ENCODE peak calls at places on chromosomes 13 and 19, in five cellular contexts. One of them, this sample, is unnamed. For H3K4me1 and H3K9me3, the result is how much of the 10 kb centered on the place peaks cover.

GRCh38 chr13:97629601-97630272 is 195.8 kb downstream of the RAP2A start:
- DNase-seq in HepG2: no peak
- DNase-seq in upper lobe of right lung: peak
- DNase-seq in heart right ventricle: no peak
- DNase-seq in BE2C: no peak
- DNase-seq in this sample: no peak

GRCh38 chr19:48991823-48992570 is 1.1 kb downstream of the GYS1 start:
- DNase-seq in HepG2: no peak
- DNase-seq in upper lobe of right lung: no peak
- DNase-seq in heart right ventricle: peak
- DNase-seq in BE2C: no peak
- DNase-seq in this sample: no peak

GRCh38 chr19:2385053-2385721 is 25.1 kb downstream of the TMPRSS9 start:
- DNase-seq in HepG2: peak
- DNase-seq in upper lobe of right lung: no peak
- DNase-seq in heart right ventricle: no peak
- DNase-seq in BE2C: peak
- DNase-seq in this sample: peak

GRCh38 chr13:36231236-36231635 is 16.9 kb upstream of the SOHLH2 start:
- DNase-seq in HepG2: no peak
- DNase-seq in upper lobe of right lung: no peak
- DNase-seq in heart right ventricle: no peak
- DNase-seq in BE2C: no peak
- DNase-seq in this sample: no peak

GRCh38 chr19:32692727-32693061 is 1.1 kb downstream of the NUDT19 start:
- DNase-seq in HepG2: no peak
- DNase-seq in upper lobe of right lung: no peak
- DNase-seq in heart right ventricle: no peak
- DNase-seq in BE2C: no peak
- DNase-seq in this sample: no peak

GRCh38 chr13:39257642-39258041 is 219.4 kb downstream of the NHLRC3 start:
- DNase-seq in HepG2: no peak
- DNase-seq in upper lobe of right lung: no peak
- DNase-seq in heart right ventricle: peak
- DNase-seq in BE2C: no peak
- DNase-seq in this sample: no peak

GRCh38 chr19:57282011-57282636 is 1.8 kb downstream of the ZNF460 start:
- DNase-seq in HepG2: no peak
- DNase-seq in upper lobe of right lung: no peak
- DNase-seq in heart right ventricle: no peak
- DNase-seq in BE2C: no peak
- DNase-seq in this sample: no peak

GRCh38 chr19:31676271-31677004 is 327.2 kb upstream of the TSHZ3 start:
- DNase-seq in HepG2: no peak
- DNase-seq in upper lobe of right lung: no peak
- DNase-seq in heart right ventricle: no peak
- DNase-seq in BE2C: no peak
- DNase-seq in this sample: no peak

GRCh38 chr13:19685445-19685844 is 52.0 kb downstream of the MPHOSPH8 start:
- DNase-seq in HepG2: no peak
- DNase-seq in upper lobe of right lung: no peak
- DNase-seq in heart right ventricle: no peak
- DNase-seq in BE2C: no peak
- DNase-seq in this sample: no peak

GRCh38 chr19:46624958-46625661 is at the start of gene PTGIR:
- DNase-seq in HepG2: no peak
- DNase-seq in upper lobe of right lung: no peak
- DNase-seq in heart right ventricle: peak
- DNase-seq in BE2C: no peak
- DNase-seq in this sample: no peak

GRCh38 chr19:48632692-48633147 is 4.5 kb downstream of the DBP start:
- DNase-seq in HepG2: no peak
- DNase-seq in upper lobe of right lung: no peak
- DNase-seq in heart right ventricle: no peak
- DNase-seq in BE2C: no peak
- DNase-seq in this sample: no peak

GRCh38 chr13:26254583-26255102 is 714 bp downstream of the CDK8 start:
- DNase-seq in HepG2: peak
- DNase-seq in upper lobe of right lung: peak
- DNase-seq in heart right ventricle: peak
- DNase-seq in BE2C: peak
- DNase-seq in this sample: peak

GRCh38 chr19:2215281-2215751 is 20.8 kb downstream of the PLEKHJ1 start:
- DNase-seq in HepG2: no peak
- DNase-seq in upper lobe of right lung: no peak
- DNase-seq in heart right ventricle: no peak
- DNase-seq in BE2C: no peak
- DNase-seq in this sample: no peak

GRCh38 chr19:38893341-38893771 is 6.1 kb downstream of the SIRT2 start:
- DNase-seq in HepG2: no peak
- DNase-seq in upper lobe of right lung: no peak
- DNase-seq in heart right ventricle: no peak
- DNase-seq in BE2C: no peak
- DNase-seq in this sample: no peak

GRCh38 chr13:57631607-57632275 is at the start of gene PCDH17:
- DNase-seq in HepG2: no peak
- DNase-seq in upper lobe of right lung: peak
- DNase-seq in heart right ventricle: peak
- DNase-seq in BE2C: peak
- DNase-seq in this sample: no peak

GRCh38 chr19:13890136-13890535 is 13.2 kb downstream of the NANOS3 start:
- DNase-seq in HepG2: no peak
- DNase-seq in upper lobe of right lung: no peak
- DNase-seq in heart right ventricle: no peak
- DNase-seq in BE2C: no peak
- DNase-seq in this sample: no peak

GRCh38 chr13:51235756-51236564 is 13.8 kb downstream of the FAM124A start:
- DNase-seq in HepG2: no peak
- DNase-seq in upper lobe of right lung: no peak
- DNase-seq in heart right ventricle: no peak
- DNase-seq in BE2C: no peak
- DNase-seq in this sample: no peak

GRCh38 chr13:24605923-24606372 is 74.3 kb upstream of the ATP12A start:
- DNase-seq in HepG2: peak
- DNase-seq in upper lobe of right lung: no peak
- DNase-seq in heart right ventricle: no peak
- DNase-seq in BE2C: no peak
- DNase-seq in this sample: no peak

GRCh38 chr19:13031917-13032623 is 36.8 kb downstream of the NFIX start:
- DNase-seq in HepG2: peak
- DNase-seq in upper lobe of right lung: no peak
- DNase-seq in heart right ventricle: no peak
- DNase-seq in BE2C: no peak
- DNase-seq in this sample: no peak

GRCh38 chr19:10332965-10333757 is at the start of gene RAVER1:
- DNase-seq in HepG2: peak
- DNase-seq in upper lobe of right lung: peak
- DNase-seq in heart right ventricle: peak
- DNase-seq in BE2C: peak
- DNase-seq in this sample: peak

GRCh38 chr19:35389192-35389861 is 18.5 kb downstream of the GPR42 start:
- DNase-seq in HepG2: peak
- DNase-seq in upper lobe of right lung: peak
- DNase-seq in heart right ventricle: no peak
- DNase-seq in BE2C: no peak
- DNase-seq in this sample: no peak

GRCh38 chr13:77599351-77599750 is 63.8 kb downstream of the SCEL start:
- DNase-seq in HepG2: no peak
- DNase-seq in upper lobe of right lung: no peak
- DNase-seq in heart right ventricle: no peak
- DNase-seq in BE2C: no peak
- DNase-seq in this sample: no peak

GRCh38 chr13:23801141-23801540 is 88.1 kb downstream of the MIPEP start:
- DNase-seq in HepG2: no peak
- DNase-seq in upper lobe of right lung: no peak
- DNase-seq in heart right ventricle: no peak
- DNase-seq in BE2C: no peak
- DNase-seq in this sample: no peak

GRCh38 chr13:42875448-42876269 is 94.3 kb downstream of the FAM216B start:
- DNase-seq in HepG2: no peak
- DNase-seq in upper lobe of right lung: no peak
- DNase-seq in heart right ventricle: no peak
- DNase-seq in BE2C: peak
- DNase-seq in this sample: no peak

GRCh38 chr19:13038306-13039210 is 43.3 kb downstream of the NFIX start:
- DNase-seq in HepG2: no peak
- DNase-seq in upper lobe of right lung: no peak
- DNase-seq in heart right ventricle: no peak
- DNase-seq in BE2C: no peak
- DNase-seq in this sample: no peak

DNA sequence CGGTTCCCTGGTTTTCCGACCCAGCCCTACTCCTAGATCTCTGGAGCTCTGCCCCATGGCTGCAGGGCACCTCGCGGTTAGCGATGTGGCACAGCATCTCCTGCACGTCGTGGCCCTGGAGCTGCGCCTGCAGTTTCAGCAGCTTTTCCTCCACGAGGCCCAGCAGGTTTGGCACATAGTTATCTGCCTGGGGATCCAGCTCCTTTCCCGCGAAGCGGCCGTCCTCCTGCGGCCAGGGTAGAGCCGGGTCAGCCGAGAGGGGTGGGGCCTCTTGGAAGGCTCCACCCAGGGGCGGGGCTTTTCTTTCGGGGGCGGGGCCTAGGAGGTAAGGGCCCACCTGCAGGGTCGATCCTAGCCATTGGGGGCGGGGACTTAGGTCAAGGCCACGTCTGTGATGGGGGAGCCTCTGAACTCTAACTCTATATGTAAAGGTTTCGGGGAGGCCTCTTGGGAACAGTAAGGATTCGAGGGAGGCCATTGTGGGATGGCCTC is 2.5 kb upstream of the RGL3 start:
- DNase-seq in HepG2: no peak
- DNase-seq in upper lobe of right lung: peak
- DNase-seq in heart right ventricle: peak
- DNase-seq in BE2C: peak
- DNase-seq in this sample: peak
- H3K4me3 ChIP-seq in HepG2: peak
- H3K4me3 ChIP-seq in upper lobe of right lung: peak
- H3K4me3 ChIP-seq in heart right ventricle: peak
- H3K4me3 ChIP-seq in BE2C: peak
- H3K4me3 ChIP-seq in this sample: peak

GRCh38 chr13:28655566-28655965 is 3.4 kb upstream of the POMP start:
- DNase-seq in HepG2: no peak
- DNase-seq in upper lobe of right lung: no peak
- DNase-seq in heart right ventricle: no peak
- DNase-seq in BE2C: no peak
- DNase-seq in this sample: no peak

GRCh38 chr13:28657784-28658538 is 969 bp upstream of the POMP start:
- DNase-seq in HepG2: no peak
- DNase-seq in upper lobe of right lung: no peak
- DNase-seq in heart right ventricle: no peak
- DNase-seq in BE2C: no peak
- DNase-seq in this sample: no peak

GRCh38 chr13:28659611-28659970 is 661 bp downstream of the POMP start:
- DNase-seq in HepG2: no peak
- DNase-seq in upper lobe of right lung: no peak
- DNase-seq in heart right ventricle: no peak
- DNase-seq in BE2C: no peak
- DNase-seq in this sample: no peak

GRCh38 chr13:28658796-28659610 is at the start of gene POMP:
- DNase-seq in HepG2: peak
- DNase-seq in upper lobe of right lung: peak
- DNase-seq in heart right ventricle: peak
- DNase-seq in BE2C: peak
- DNase-seq in this sample: peak

GRCh38 chr13:28658539-28658795 is 463 bp upstream of the POMP start:
- DNase-seq in HepG2: no peak
- DNase-seq in upper lobe of right lung: no peak
- DNase-seq in heart right ventricle: no peak
- DNase-seq in BE2C: peak
- DNase-seq in this sample: no peak
- H3K4me1 ChIP-seq in HepG2: half or more
- H3K4me1 ChIP-seq in upper lobe of right lung: under half
- H3K4me1 ChIP-seq in heart right ventricle: half or more
- H3K4me1 ChIP-seq in BE2C: under half
- H3K4me1 ChIP-seq in this sample: under half

DNA sequence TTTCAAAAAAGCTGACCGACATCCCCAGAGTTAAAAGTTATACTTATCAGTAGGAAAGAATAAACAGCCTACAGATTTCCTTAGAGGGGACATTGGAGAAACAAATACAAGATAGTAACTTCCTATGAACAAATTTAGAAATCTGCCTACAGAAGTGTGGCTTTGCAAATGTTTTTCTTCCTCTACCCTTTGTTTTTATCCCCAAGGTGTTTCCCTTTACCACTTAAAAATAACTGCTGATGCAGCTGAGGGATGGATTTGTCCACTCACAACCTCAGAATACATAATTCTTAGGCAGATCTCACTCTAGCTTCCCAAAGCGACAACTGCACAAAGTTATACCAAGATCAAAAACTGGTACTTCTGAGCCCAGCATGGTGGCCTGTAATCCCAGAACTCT is 20.9 kb downstream of the MED4 start:
- DNase-seq in HepG2: no peak
- DNase-seq in upper lobe of right lung: no peak
- DNase-seq in heart right ventricle: no peak
- DNase-seq in BE2C: no peak
- DNase-seq in this sample: no peak
- H3K9me3 ChIP-seq in HepG2: under half
- H3K9me3 ChIP-seq in upper lobe of right lung: under half
- H3K9me3 ChIP-seq in heart right ventricle: under half
- H3K9me3 ChIP-seq in BE2C: under half
- H3K9me3 ChIP-seq in this sample: under half

GRCh38 chr13:30932481-30933333 is at the start of gene TEX26:
- DNase-seq in HepG2: no peak
- DNase-seq in upper lobe of right lung: no peak
- DNase-seq in heart right ventricle: peak
- DNase-seq in BE2C: no peak
- DNase-seq in this sample: no peak
- H3K4me3 ChIP-seq in HepG2: no peak
- H3K4me3 ChIP-seq in upper lobe of right lung: no peak
- H3K4me3 ChIP-seq in heart right ventricle: peak
- H3K4me3 ChIP-seq in BE2C: no peak
- H3K4me3 ChIP-seq in this sample: no peak

DNA sequence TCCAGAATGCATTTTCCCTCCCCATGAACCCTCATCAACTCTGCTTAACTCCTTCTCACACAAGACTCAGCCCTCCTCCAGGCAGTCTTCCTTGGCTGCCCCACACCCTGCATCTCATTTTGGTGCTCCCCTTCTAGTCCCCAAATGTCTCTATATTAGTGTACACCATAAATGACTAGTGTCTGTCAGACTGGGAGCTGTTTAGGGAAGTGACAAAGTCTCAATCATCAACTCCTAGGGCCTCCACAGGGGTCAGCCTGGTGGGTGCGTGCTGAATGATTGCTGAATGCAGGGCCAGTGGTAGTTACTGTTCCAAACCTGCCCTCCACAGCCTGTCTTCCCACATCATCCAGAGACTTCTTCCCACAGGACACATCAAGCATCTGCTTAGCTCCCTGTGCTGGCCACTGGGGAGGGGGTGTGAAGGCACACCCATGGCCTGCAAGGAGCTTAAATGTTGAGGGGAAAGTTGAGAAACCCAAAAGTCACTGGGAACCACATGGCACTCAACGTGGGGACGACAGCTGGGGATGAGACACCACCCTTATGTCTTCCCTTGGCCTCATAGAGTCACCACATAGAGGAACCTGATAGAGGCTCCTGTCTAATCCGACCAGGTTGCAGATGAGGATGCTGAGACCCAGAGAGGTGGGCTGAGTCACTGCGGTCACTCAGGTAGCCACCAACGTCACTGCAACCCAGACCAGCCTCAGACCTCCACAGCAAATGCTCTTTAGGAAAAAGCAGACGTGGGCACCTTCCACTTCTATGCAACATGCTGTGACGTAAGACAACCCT is 79.3 kb upstream of the TM9SF2 start:
- DNase-seq in HepG2: no peak
- DNase-seq in upper lobe of right lung: peak
- DNase-seq in heart right ventricle: no peak
- DNase-seq in BE2C: no peak
- DNase-seq in this sample: peak
- H3K4me1 ChIP-seq in HepG2: under half
- H3K4me1 ChIP-seq in upper lobe of right lung: under half
- H3K4me1 ChIP-seq in heart right ventricle: under half
- H3K4me1 ChIP-seq in BE2C: under half
- H3K4me1 ChIP-seq in this sample: under half